ENCODE peak calls at places on chromosomes 6 and 20, in six cellular contexts. One of them, this sample, is unnamed.

GRCh38 chr6:71602385-71602949 is 283.9 kb upstream of the RIMS1 start:
- DNase-seq in HCT116: no peak
- DNase-seq in GM12878: no peak
- DNase-seq in SK-N-SH: no peak
- DNase-seq in K562: no peak
- DNase-seq in HepG2: no peak
- DNase-seq in this sample: no peak

GRCh38 chr6:82227770-82228169 is 19.8 kb downstream of the IBTK start:
- DNase-seq in HCT116: no peak
- DNase-seq in GM12878: peak; percentile 5
- DNase-seq in SK-N-SH: no peak
- DNase-seq in K562: no peak
- DNase-seq in HepG2: no peak
- DNase-seq in this sample: no peak

GRCh38 chr6:35489995-35490791 is 6.7 kb downstream of the TEAD3 start:
- DNase-seq in HCT116: no peak
- DNase-seq in GM12878: no peak
- DNase-seq in SK-N-SH: peak; percentile 61
- DNase-seq in K562: peak; percentile 83
- DNase-seq in HepG2: no peak
- DNase-seq in this sample: no peak

GRCh38 chr20:40090236-40090635 is 598.8 kb downstream of the MAFB start:
- DNase-seq in HCT116: no peak
- DNase-seq in GM12878: no peak
- DNase-seq in SK-N-SH: no peak
- DNase-seq in K562: no peak
- DNase-seq in HepG2: no peak
- DNase-seq in this sample: no peak

GRCh38 chr20:50588034-50588736 is 78.0 kb downstream of the PTPN1 start:
- DNase-seq in HCT116: peak; percentile 39
- DNase-seq in GM12878: no peak
- DNase-seq in SK-N-SH: peak; percentile 90
- DNase-seq in K562: peak; percentile 84
- DNase-seq in HepG2: peak; percentile 67
- DNase-seq in this sample: peak; percentile 81

GRCh38 chr6:36827261-36828079 is 11.8 kb downstream of the CPNE5 start:
- DNase-seq in HCT116: no peak
- DNase-seq in GM12878: no peak
- DNase-seq in SK-N-SH: no peak
- DNase-seq in K562: peak; percentile 78
- DNase-seq in HepG2: no peak
- DNase-seq in this sample: no peak

GRCh38 chr6:159137715-159138114 is 31.5 kb upstream of the FNDC1 start:
- DNase-seq in HCT116: no peak
- DNase-seq in GM12878: no peak
- DNase-seq in SK-N-SH: no peak
- DNase-seq in K562: no peak
- DNase-seq in HepG2: no peak
- DNase-seq in this sample: no peak

GRCh38 chr20:6636209-6637159 is 131.0 kb upstream of the BMP2 start:
- DNase-seq in HCT116: no peak
- DNase-seq in GM12878: no peak
- DNase-seq in SK-N-SH: peak; percentile 2
- DNase-seq in K562: no peak
- DNase-seq in HepG2: peak; percentile 63
- DNase-seq in this sample: peak; percentile 34

GRCh38 chr6:73349311-73349710 is 4.8 kb downstream of the DPPA5 start:
- DNase-seq in HCT116: no peak
- DNase-seq in GM12878: no peak
- DNase-seq in SK-N-SH: no peak
- DNase-seq in K562: no peak
- DNase-seq in HepG2: no peak
- DNase-seq in this sample: no peak

GRCh38 chr6:85185977-85186376 is 263.9 kb upstream of the NT5E start:
- DNase-seq in HCT116: no peak
- DNase-seq in GM12878: no peak
- DNase-seq in SK-N-SH: no peak
- DNase-seq in K562: no peak
- DNase-seq in HepG2: no peak
- DNase-seq in this sample: no peak

GRCh38 chr6:75230484-75231325 is 12.9 kb downstream of the COX7A2 start:
- DNase-seq in HCT116: peak; percentile 44
- DNase-seq in GM12878: no peak
- DNase-seq in SK-N-SH: peak; percentile 36
- DNase-seq in K562: peak; percentile 54
- DNase-seq in HepG2: peak; percentile 58
- DNase-seq in this sample: peak; percentile 62

GRCh38 chr20:34922654-34923381 is 32.8 kb downstream of the GSS start:
- DNase-seq in HCT116: no peak
- DNase-seq in GM12878: no peak
- DNase-seq in SK-N-SH: no peak
- DNase-seq in K562: no peak
- DNase-seq in HepG2: peak; percentile 73
- DNase-seq in this sample: peak; percentile 74

GRCh38 chr6:4125933-4126864 is 9.2 kb downstream of the ECI2 start:
- DNase-seq in HCT116: peak; percentile 42
- DNase-seq in GM12878: no peak
- DNase-seq in SK-N-SH: no peak
- DNase-seq in K562: peak; percentile 46
- DNase-seq in HepG2: peak; percentile 84
- DNase-seq in this sample: no peak

GRCh38 chr20:20744170-20744725 is 31.8 kb upstream of the RALGAPA2 start:
- DNase-seq in HCT116: no peak
- DNase-seq in GM12878: no peak
- DNase-seq in SK-N-SH: no peak
- DNase-seq in K562: no peak
- DNase-seq in HepG2: peak; percentile 40
- DNase-seq in this sample: no peak

GRCh38 chr20:10672579-10673127 is 1.1 kb downstream of the JAG1 start:
- DNase-seq in HCT116: no peak
- DNase-seq in GM12878: no peak
- DNase-seq in SK-N-SH: peak; percentile 70
- DNase-seq in K562: peak; percentile 17
- DNase-seq in HepG2: peak; percentile 49
- DNase-seq in this sample: peak; percentile 63

GRCh38 chr6:52426667-52427066 is 6.5 kb downstream of the EFHC1 start:
- DNase-seq in HCT116: no peak
- DNase-seq in GM12878: no peak
- DNase-seq in SK-N-SH: no peak
- DNase-seq in K562: no peak
- DNase-seq in HepG2: peak; percentile 44
- DNase-seq in this sample: no peak

GRCh38 chr20:14673164-14673563 is 335.8 kb upstream of the FLRT3 start:
- DNase-seq in HCT116: no peak
- DNase-seq in GM12878: no peak
- DNase-seq in SK-N-SH: no peak
- DNase-seq in K562: no peak
- DNase-seq in HepG2: no peak
- DNase-seq in this sample: no peak

GRCh38 chr6:100622907-100623692 is 158.4 kb upstream of the SIM1 start:
- DNase-seq in HCT116: no peak
- DNase-seq in GM12878: no peak
- DNase-seq in SK-N-SH: no peak
- DNase-seq in K562: no peak
- DNase-seq in HepG2: no peak
- DNase-seq in this sample: no peak

GRCh38 chr6:21438237-21438985 is 155.1 kb upstream of the SOX4 start:
- DNase-seq in HCT116: no peak
- DNase-seq in GM12878: peak; percentile 97
- DNase-seq in SK-N-SH: no peak
- DNase-seq in K562: no peak
- DNase-seq in HepG2: no peak
- DNase-seq in this sample: no peak

GRCh38 chr6:132122871-132123270 is 171.7 kb upstream of the CCN2 start:
- DNase-seq in HCT116: no peak
- DNase-seq in GM12878: no peak
- DNase-seq in SK-N-SH: no peak
- DNase-seq in K562: no peak
- DNase-seq in HepG2: peak; percentile 38
- DNase-seq in this sample: no peak

GRCh38 chr6:138086573-138087196 is 20.5 kb downstream of the PERP start:
- DNase-seq in HCT116: peak; percentile 85
- DNase-seq in GM12878: no peak
- DNase-seq in SK-N-SH: no peak
- DNase-seq in K562: no peak
- DNase-seq in HepG2: peak; percentile 95
- DNase-seq in this sample: no peak

GRCh38 chr6:1619666-1620503 is 10.2 kb downstream of the FOXC1 start:
- DNase-seq in HCT116: no peak
- DNase-seq in GM12878: no peak
- DNase-seq in SK-N-SH: no peak
- DNase-seq in K562: no peak
- DNase-seq in HepG2: no peak
- DNase-seq in this sample: no peak

GRCh38 chr6:161003336-161003735 is 11.8 kb downstream of the MAP3K4 start:
- DNase-seq in HCT116: no peak
- DNase-seq in GM12878: no peak
- DNase-seq in SK-N-SH: no peak
- DNase-seq in K562: no peak
- DNase-seq in HepG2: no peak
- DNase-seq in this sample: no peak

GRCh38 chr6:73394577-73395354 is at the start of gene DDX43:
- DNase-seq in HCT116: no peak
- DNase-seq in GM12878: no peak
- DNase-seq in SK-N-SH: peak; percentile 29
- DNase-seq in K562: no peak
- DNase-seq in HepG2: no peak
- DNase-seq in this sample: no peak

GRCh38 chr6:16749516-16750485 is 11.5 kb downstream of the ATXN1 start:
- DNase-seq in HCT116: no peak
- DNase-seq in GM12878: no peak
- DNase-seq in SK-N-SH: no peak
- DNase-seq in K562: no peak
- DNase-seq in HepG2: no peak
- DNase-seq in this sample: no peak

GRCh38 chr6:56669585-56669984 is 26.9 kb upstream of the DST start:
- DNase-seq in HCT116: no peak
- DNase-seq in GM12878: no peak
- DNase-seq in SK-N-SH: no peak
- DNase-seq in K562: no peak
- DNase-seq in HepG2: no peak
- DNase-seq in this sample: no peak

GRCh38 chr20:13008761-13009681 is at the start of gene SPTLC3:
- DNase-seq in HCT116: no peak
- DNase-seq in GM12878: no peak
- DNase-seq in SK-N-SH: no peak
- DNase-seq in K562: no peak
- DNase-seq in HepG2: peak; percentile 56
- DNase-seq in this sample: peak; percentile 90

GRCh38 chr6:524803-525202 is 132.1 kb downstream of the HUS1B start:
- DNase-seq in HCT116: no peak
- DNase-seq in GM12878: no peak
- DNase-seq in SK-N-SH: no peak
- DNase-seq in K562: no peak
- DNase-seq in HepG2: no peak
- DNase-seq in this sample: no peak

GRCh38 chr6:14681699-14682487 is 564.0 kb upstream of the JARID2 start:
- DNase-seq in HCT116: no peak
- DNase-seq in GM12878: no peak
- DNase-seq in SK-N-SH: no peak
- DNase-seq in K562: no peak
- DNase-seq in HepG2: no peak
- DNase-seq in this sample: no peak

GRCh38 chr6:46932526-46932925 is 10.8 kb upstream of the ADGRF5 start:
- DNase-seq in HCT116: no peak
- DNase-seq in GM12878: no peak
- DNase-seq in SK-N-SH: no peak
- DNase-seq in K562: no peak
- DNase-seq in HepG2: no peak
- DNase-seq in this sample: no peak

GRCh38 chr6:48098923-48099322 is 12.1 kb downstream of the PTCHD4 start:
- DNase-seq in HCT116: no peak
- DNase-seq in GM12878: no peak
- DNase-seq in SK-N-SH: no peak
- DNase-seq in K562: no peak
- DNase-seq in HepG2: no peak
- DNase-seq in this sample: no peak

GRCh38 chr6:122614303-122614702 is 4.1 kb downstream of the PKIB start:
- DNase-seq in HCT116: no peak
- DNase-seq in GM12878: no peak
- DNase-seq in SK-N-SH: no peak
- DNase-seq in K562: no peak
- DNase-seq in HepG2: no peak
- DNase-seq in this sample: no peak
- TF ChIP-seq JUND in HCT116: no peak
- TF ChIP-seq JUND in GM12878: no peak
- TF ChIP-seq JUND in SK-N-SH: no peak
- TF ChIP-seq JUND in K562: no peak
- TF ChIP-seq JUND in HepG2: no peak
- TF ChIP-seq JUND in this sample: no peak

DNA sequence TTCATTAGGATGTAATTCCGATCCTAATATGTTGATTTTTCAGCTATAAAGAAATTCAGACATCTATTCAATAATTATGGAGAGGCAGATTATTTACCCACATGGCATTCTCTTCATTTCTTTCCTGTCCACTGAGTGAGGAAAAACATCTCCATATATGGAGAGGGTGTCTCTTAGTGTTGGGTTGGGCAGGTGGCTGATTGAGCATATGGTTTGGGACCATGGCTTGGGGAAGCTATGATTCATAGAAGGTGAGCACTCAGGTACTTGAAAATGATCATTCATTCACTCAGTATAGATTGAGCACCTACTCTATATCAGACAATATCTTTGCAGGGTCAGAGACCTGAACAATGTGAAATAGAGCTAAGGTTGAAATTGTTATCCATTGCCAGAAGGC is 41.3 kb upstream of the IL20RA start:
- DNase-seq in HCT116: no peak
- DNase-seq in GM12878: no peak
- DNase-seq in SK-N-SH: no peak
- DNase-seq in K562: no peak
- DNase-seq in HepG2: no peak
- DNase-seq in this sample: no peak
- TF ChIP-seq JUND in HCT116: no peak
- TF ChIP-seq JUND in GM12878: no peak
- TF ChIP-seq JUND in SK-N-SH: no peak
- TF ChIP-seq JUND in K562: no peak
- TF ChIP-seq JUND in HepG2: no peak
- TF ChIP-seq JUND in this sample: no peak

GRCh38 chr6:136889271-136890193 is 32.6 kb upstream of the SLC35D3 start:
- DNase-seq in HCT116: no peak
- DNase-seq in GM12878: no peak
- DNase-seq in SK-N-SH: no peak
- DNase-seq in K562: no peak
- DNase-seq in HepG2: peak; percentile 25
- DNase-seq in this sample: peak; percentile 15
- TF ChIP-seq JUND in HCT116: no peak
- TF ChIP-seq JUND in GM12878: no peak
- TF ChIP-seq JUND in SK-N-SH: no peak
- TF ChIP-seq JUND in K562: no peak
- TF ChIP-seq JUND in HepG2: no peak
- TF ChIP-seq JUND in this sample: no peak

DNA sequence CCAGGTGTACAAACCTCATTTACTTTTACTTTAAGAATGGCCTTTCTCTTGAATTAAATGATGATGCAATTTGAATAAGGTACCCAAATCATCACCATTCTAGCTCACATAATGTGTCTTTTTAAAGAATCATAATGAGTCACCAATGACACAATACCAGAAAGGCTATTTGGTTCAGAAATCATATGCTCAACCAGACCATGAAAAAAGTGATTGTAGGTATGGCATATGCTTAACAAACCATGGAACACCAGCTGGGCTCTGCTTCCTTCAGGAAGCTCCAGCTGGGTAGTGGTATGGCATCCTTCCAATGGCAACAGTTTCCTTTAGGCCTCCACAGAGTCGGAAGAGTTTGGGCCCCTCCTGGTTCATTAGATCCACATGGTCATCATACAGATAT is 128.2 kb downstream of the FRK start:
- DNase-seq in HCT116: peak; percentile 13
- DNase-seq in GM12878: no peak
- DNase-seq in SK-N-SH: no peak
- DNase-seq in K562: no peak
- DNase-seq in HepG2: no peak
- DNase-seq in this sample: no peak
- TF ChIP-seq JUND in HCT116: no peak
- TF ChIP-seq JUND in GM12878: no peak
- TF ChIP-seq JUND in SK-N-SH: no peak
- TF ChIP-seq JUND in K562: no peak
- TF ChIP-seq JUND in HepG2: no peak
- TF ChIP-seq JUND in this sample: no peak

This sample was measured in T47D.